ENCODE peak calls at places on chromosomes 7 and 10, in eight cellular contexts. I is GM23338, R is Panc1, S is A549, L is K562, W is HL-60, Y is SK-N-SH, B is GM12878. D is an unnamed sample.
A peak's percentile ranks its signal among the peaks of the same experiment; 100 is the strongest.

GRCh38 chr10:52063159-52063558 is 250.9 kb upstream of the DKK1 start:
- DNase-seq in I (no peak), R (no peak), S (no peak), L (no peak), W (no peak), Y (no peak), B (no peak), D (no peak)

GRCh38 chr10:75400163-75400768 is 1.3 kb downstream of the ZNF503 start:
- DNase-seq in I (no peak), R (no peak), S (no peak), L (no peak), W (no peak), Y (peak; percentile 74), B (no peak), D (no peak)

GRCh38 chr10:46524471-46525176 is 31.8 kb downstream of the GPRIN2 start:
- DNase-seq in I (no peak), R (no peak), S (peak; percentile 100), L (no peak), W (no peak), Y (peak; percentile 46), B (no peak), D (peak; percentile 21)

GRCh38 chr7:49885593-49886285 is 112.3 kb downstream of the VWC2 start:
- DNase-seq in I (no peak), R (no peak), S (no peak), L (no peak), W (no peak), Y (no peak), B (no peak), D (no peak)

GRCh38 chr7:140669352-140669751 is 3.4 kb upstream of the ADCK2 start:
- DNase-seq in I (no peak), R (no peak), S (no peak), L (no peak), W (no peak), Y (no peak), B (no peak), D (no peak)

GRCh38 chr7:87128883-87129282 is 23.4 kb upstream of the DMTF1 start:
- DNase-seq in I (peak; percentile 70), R (no peak), S (no peak), L (no peak), W (no peak), Y (no peak), B (no peak), D (no peak)

GRCh38 chr7:157752832-157753291 is 416.1 kb downstream of the DNAJB6 start:
- DNase-seq in I (no peak), R (no peak), S (no peak), L (no peak), W (no peak), Y (peak; percentile 94), B (no peak), D (no peak)

GRCh38 chr7:156440456-156440855 is 200.1 kb upstream of the RNF32 start:
- DNase-seq in I (no peak), R (no peak), S (no peak), L (no peak), W (no peak), Y (no peak), B (no peak), D (no peak)

GRCh38 chr7:171364-171904 is 20.9 kb upstream of the FAM20C start:
- DNase-seq in I (peak; percentile 37), R (no peak), S (no peak), L (no peak), W (no peak), Y (no peak), B (no peak), D (no peak)

GRCh38 chr10:28139138-28139537 is 140.3 kb upstream of the ODAD2 start:
- DNase-seq in I (no peak), R (no peak), S (no peak), L (no peak), W (no peak), Y (no peak), B (no peak), D (peak; percentile 79)

GRCh38 chr10:7410800-7411670 is at the start of gene SFMBT2:
- DNase-seq in I (peak; percentile 91), R (no peak), S (peak; percentile 75), L (peak; percentile 83), W (peak; percentile 37), Y (peak; percentile 92), B (no peak), D (no peak)

GRCh38 chr7:9645756-9646155 is 1212.3 kb downstream of the NXPH1 start:
- DNase-seq in I (no peak), R (no peak), S (no peak), L (no peak), W (no peak), Y (no peak), B (no peak), D (no peak)

GRCh38 chr7:48301201-48301600 is 129.9 kb downstream of the ABCA13 start:
- DNase-seq in I (no peak), R (no peak), S (no peak), L (no peak), W (no peak), Y (no peak), B (no peak), D (no peak)

GRCh38 chr10:94076325-94076841 is 82.7 kb downstream of the PLCE1 start:
- DNase-seq in I (peak; percentile 17), R (no peak), S (peak; percentile 37), L (no peak), W (no peak), Y (peak; percentile 19), B (no peak), D (no peak)

GRCh38 chr7:91005861-91006260 is 258.4 kb upstream of the FZD1 start:
- DNase-seq in I (no peak), R (no peak), S (no peak), L (no peak), W (no peak), Y (no peak), B (no peak), D (no peak)

GRCh38 chr7:140403878-140404564 is at the start of gene RAB19:
- DNase-seq in I (peak; percentile 92), R (no peak), S (no peak), L (no peak), W (no peak), Y (no peak), B (no peak), D (peak; percentile 16)

DNA sequence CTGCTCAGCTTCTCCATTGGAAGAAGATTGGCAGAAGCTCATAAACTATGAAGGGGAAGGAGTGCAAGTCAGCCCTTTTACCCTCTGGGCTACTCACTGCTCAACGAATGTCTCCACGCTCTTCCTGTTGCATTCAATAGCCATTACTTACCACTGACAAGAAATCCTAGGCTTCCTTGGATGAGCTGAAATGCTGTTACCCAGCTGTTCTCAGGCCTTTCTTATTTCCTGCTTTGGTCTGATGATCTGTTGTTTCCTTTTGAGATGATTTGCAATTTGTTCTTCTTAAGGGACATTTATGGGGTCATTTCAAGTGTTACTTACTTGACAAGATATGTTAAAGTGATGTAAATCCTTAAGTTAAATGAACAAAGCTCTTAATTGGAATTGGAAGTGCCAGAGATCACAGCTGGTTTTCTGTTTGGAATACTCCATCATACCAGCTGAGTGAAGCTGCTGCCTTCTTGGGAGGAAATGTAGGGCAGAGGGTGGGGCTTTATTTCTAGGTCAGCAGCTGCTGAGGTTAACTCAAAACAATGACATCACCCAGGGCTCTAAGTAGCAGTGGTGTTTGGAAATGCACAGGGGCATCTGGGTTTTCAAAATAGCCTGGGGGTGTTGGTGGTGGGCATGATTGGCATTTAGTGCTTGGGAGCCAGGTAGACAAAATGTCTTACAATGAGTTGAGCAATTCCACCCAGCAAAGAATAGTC is 169.9 kb downstream of the PRKCQ start:
- DNase-seq in I (peak; percentile 41), R (no peak), S (no peak), L (no peak), W (no peak), Y (peak; percentile 17), B (no peak), D (no peak)
- TF ChIP-seq REST in I (no peak), R (no peak), S (no peak), L (no peak), W (no peak), Y (no peak), B (no peak), D (no peak)

DNA sequence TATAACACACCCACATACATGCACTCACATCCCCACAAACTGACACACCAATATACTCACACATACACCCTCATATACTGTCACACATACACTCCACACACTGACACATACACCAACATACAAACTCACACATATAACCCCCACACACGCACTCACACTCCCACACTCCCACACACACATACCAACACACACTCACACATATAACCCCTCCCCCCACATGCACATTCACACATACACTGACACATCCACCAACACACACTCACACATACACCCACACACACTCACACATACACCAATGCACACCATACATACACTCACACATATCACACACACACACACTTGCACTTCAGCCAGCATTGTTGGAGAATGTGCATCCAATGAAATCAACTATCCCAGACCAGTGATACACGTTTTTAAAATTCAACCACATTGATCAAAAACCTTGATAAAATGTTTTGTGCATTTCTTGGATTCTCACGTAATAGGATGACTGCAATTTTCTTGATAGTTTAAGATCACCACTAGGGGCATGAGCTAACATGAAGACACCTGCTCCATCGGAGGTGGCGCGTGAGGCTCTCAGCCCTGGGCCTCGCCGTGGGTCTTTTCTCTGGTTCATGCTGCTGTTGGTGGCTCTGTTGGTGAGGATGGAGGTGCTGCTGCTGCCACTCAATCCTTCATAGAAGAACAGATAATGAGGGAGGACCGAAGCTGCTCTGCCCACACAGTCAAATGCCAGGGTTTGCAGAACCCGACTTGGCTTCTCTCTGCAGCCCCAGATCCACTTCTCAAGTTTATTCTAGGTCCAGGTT is 32.1 kb upstream of the CHST15 start:
- DNase-seq in I (peak; percentile 73), R (no peak), S (peak; percentile 30), L (no peak), W (no peak), Y (no peak), B (no peak), D (peak; percentile 29)
- TF ChIP-seq REST in I (no peak), R (no peak), S (no peak), L (no peak), W (no peak), Y (no peak), B (no peak), D (no peak)

GRCh38 chr10:69215405-69216176 is 4.5 kb upstream of the HKDC1 start:
- DNase-seq in I (no peak), R (no peak), S (no peak), L (no peak), W (no peak), Y (no peak), B (no peak), D (no peak)

GRCh38 chr10:69214666-69215131 is 5.4 kb upstream of the HKDC1 start:
- DNase-seq in I (no peak), R (no peak), S (no peak), L (no peak), W (peak; percentile 54), Y (no peak), B (no peak), D (no peak)

GRCh38 chr10:69216577-69217118 is 3.5 kb upstream of the HKDC1 start:
- DNase-seq in I (no peak), R (no peak), S (no peak), L (no peak), W (no peak), Y (no peak), B (no peak), D (no peak)

GRCh38 chr10:69218831-69219230 is 1.3 kb upstream of the HKDC1 start:
- DNase-seq in I (no peak), R (no peak), S (no peak), L (no peak), W (no peak), Y (no peak), B (no peak), D (no peak)

GRCh38 chr10:69217119-69217754 is 2.9 kb upstream of the HKDC1 start:
- DNase-seq in I (no peak), R (peak; percentile 95), S (peak; percentile 69), L (no peak), W (no peak), Y (no peak), B (no peak), D (peak; percentile 90)
- TF ChIP-seq REST in I (no peak), R (no peak), S (no peak), L (no peak), W (no peak), Y (no peak), B (no peak), D (no peak)

GRCh38 chr7:5348134-5349004 is 65.6 kb downstream of the SLC29A4 start:
- DNase-seq in I (peak; percentile 70), R (no peak), S (no peak), L (no peak), W (no peak), Y (peak; percentile 34), B (no peak), D (no peak)
- TF ChIP-seq REST in I (no peak), R (no peak), S (no peak), L (no peak), W (no peak), Y (no peak), B (no peak), D (no peak)

D was measured in HCT116.